ENCODE peak calls at places on chromosomes 3 and 15, in six cellular contexts. X is tibial nerve, G is IMR-90, N is iPS DF 6.9, C is body of pancreas, D is fibroblast of lung. Q is an unnamed sample. For H3K4me1, the result is how much of the 10 kb centered on the place peaks cover.

GRCh38 chr3:123244128-123244527 is 42.4 kb downstream of the SEC22A start:
- DNase-seq in X (no peak), G (no peak), N (no peak), C (peak), D (no peak), Q (no peak)

GRCh38 chr3:175422744-175423143 is 563.6 kb downstream of the NAALADL2 start:
- DNase-seq in X (no peak), G (no peak), N (no peak), C (no peak), D (no peak), Q (no peak)

GRCh38 chr3:25428003-25428861 is at the start of gene RARB:
- DNase-seq in X (peak), G (peak), N (no peak), C (peak), D (peak), Q (peak)

GRCh38 chr3:30299674-30300423 is 306.6 kb upstream of the TGFBR2 start:
- DNase-seq in X (no peak), G (peak), N (no peak), C (no peak), D (no peak), Q (peak)

GRCh38 chr3:4978966-4979400 is 254 bp upstream of the BHLHE40 start:
- DNase-seq in X (peak), G (peak), N (no peak), C (peak), D (peak), Q (peak)

GRCh38 chr3:134251731-134252391 is 1.2 kb upstream of the RYK start:
- DNase-seq in X (no peak), G (no peak), N (no peak), C (no peak), D (no peak), Q (no peak)

GRCh38 chr3:29279830-29280229 is 1.0 kb upstream of the RBMS3 start:
- DNase-seq in X (no peak), G (peak), N (no peak), C (no peak), D (peak), Q (no peak)

GRCh38 chr3:122132949-122133540 is 50.4 kb upstream of the CASR start:
- DNase-seq in X (no peak), G (no peak), N (no peak), C (peak), D (no peak), Q (no peak)

GRCh38 chr3:185724761-185725160 is 100.1 kb downstream of the IGF2BP2 start:
- DNase-seq in X (no peak), G (peak), N (no peak), C (no peak), D (peak), Q (no peak)

GRCh38 chr3:151579571-151580270 is 118.9 kb upstream of the IGSF10 start:
- DNase-seq in X (no peak), G (no peak), N (no peak), C (peak), D (peak), Q (no peak)

GRCh38 chr3:18556001-18556408 is 130.9 kb upstream of the SATB1 start:
- DNase-seq in X (no peak), G (no peak), N (no peak), C (no peak), D (no peak), Q (no peak)

GRCh38 chr3:195260286-195260905 is 10.6 kb downstream of the XXYLT1 start:
- DNase-seq in X (no peak), G (no peak), N (no peak), C (peak), D (no peak), Q (peak)

GRCh38 chr3:46866720-46867549 is 3.7 kb upstream of the MYL3 start:
- DNase-seq in X (peak), G (peak), N (no peak), C (peak), D (peak), Q (peak)

GRCh38 chr3:141345951-141346817 is 22.1 kb upstream of the ZBTB38 start:
- DNase-seq in X (no peak), G (no peak), N (no peak), C (no peak), D (peak), Q (peak)

GRCh38 chr3:38645601-38646000 is 3.9 kb downstream of the SCN5A start:
- DNase-seq in X (no peak), G (no peak), N (no peak), C (no peak), D (no peak), Q (no peak)

GRCh38 chr3:171822707-171823106 is 12.4 kb upstream of the PLD1 start:
- DNase-seq in X (no peak), G (no peak), N (no peak), C (no peak), D (no peak), Q (no peak)

GRCh38 chr3:15847239-15847638 is 49.5 kb upstream of the ANKRD28 start:
- DNase-seq in X (no peak), G (no peak), N (no peak), C (no peak), D (no peak), Q (no peak)

GRCh38 chr3:64223809-64224570 is 1.3 kb downstream of the PRICKLE2 start:
- DNase-seq in X (no peak), G (peak), N (no peak), C (peak), D (peak), Q (no peak)

GRCh38 chr3:194139977-194140351 is 4.0 kb downstream of the HES1 start:
- DNase-seq in X (no peak), G (peak), N (no peak), C (no peak), D (no peak), Q (no peak)

GRCh38 chr15:71275098-71275497 is 159.8 kb downstream of the THSD4 start:
- DNase-seq in X (no peak), G (peak), N (no peak), C (no peak), D (peak), Q (peak)

GRCh38 chr3:150300847-150301517 is 107.1 kb upstream of the TSC22D2 start:
- DNase-seq in X (no peak), G (peak), N (no peak), C (no peak), D (no peak), Q (peak)

GRCh38 chr3:24088782-24089181 is 143.7 kb downstream of the NR1D2 start:
- DNase-seq in X (no peak), G (peak), N (no peak), C (no peak), D (peak), Q (peak)

GRCh38 chr15:22786868-22787698 is 639 bp downstream of the NIPA1 start:
- DNase-seq in X (no peak), G (no peak), N (no peak), C (peak), D (peak), Q (peak)

GRCh38 chr15:35738370-35738769 is 192.4 kb upstream of the DPH6 start:
- DNase-seq in X (no peak), G (peak), N (no peak), C (no peak), D (peak), Q (no peak)

GRCh38 chr15:52289629-52290081 is 5.9 kb downstream of the MYO5C start:
- DNase-seq in X (no peak), G (no peak), N (no peak), C (no peak), D (no peak), Q (peak)

GRCh38 chr3:138686771-138687221 is 78.2 kb downstream of the FAIM start:
- DNase-seq in X (no peak), G (peak), N (no peak), C (peak), D (peak), Q (no peak)

GRCh38 chr15:81038975-81039607 is 38.4 kb downstream of the TLNRD1 start:
- DNase-seq in X (no peak), G (no peak), N (no peak), C (peak), D (no peak), Q (peak)

GRCh38 chr3:36669763-36670162 is 94.6 kb downstream of the DCLK3 start:
- DNase-seq in X (no peak), G (no peak), N (no peak), C (no peak), D (no peak), Q (no peak)

GRCh38 chr3:113531826-113532697 is at the start of gene SIDT1:
- DNase-seq in X (no peak), G (no peak), N (no peak), C (peak), D (no peak), Q (peak)

GRCh38 chr3:146770301-146770700 is 165.2 kb upstream of the PLSCR5 start:
- DNase-seq in X (no peak), G (no peak), N (no peak), C (no peak), D (no peak), Q (no peak)

GRCh38 chr3:103056953-103057450 is 622.2 kb downstream of the ZPLD1 start:
- DNase-seq in X (no peak), G (no peak), N (no peak), C (no peak), D (no peak), Q (no peak)

GRCh38 chr15:71780349-71780976 is 29.9 kb upstream of the NR2E3 start:
- DNase-seq in X (no peak), G (peak), N (peak), C (peak), D (peak), Q (peak)

GRCh38 chr15:91965501-91966180 is 112.1 kb downstream of the SLCO3A1 start:
- DNase-seq in X (no peak), G (peak), N (no peak), C (no peak), D (peak), Q (no peak)

GRCh38 chr3:112774293-112774926 is 72.3 kb downstream of the CD200R1L start:
- DNase-seq in X (no peak), G (peak), N (no peak), C (no peak), D (peak), Q (peak)

GRCh38 chr15:93121994-93122910 is 33.2 kb upstream of the RGMA start:
- DNase-seq in X (no peak), G (no peak), N (no peak), C (peak), D (no peak), Q (no peak)

GRCh38 chr3:177102526-177102925 is 94.8 kb downstream of the TBL1XR1 start:
- DNase-seq in X (no peak), G (peak), N (no peak), C (no peak), D (no peak), Q (no peak)

GRCh38 chr15:47506543-47507090 is 210.7 kb upstream of the SEMA6D start:
- DNase-seq in X (no peak), G (no peak), N (no peak), C (no peak), D (no peak), Q (no peak)

GRCh38 chr3:23079976-23080375 is 123.2 kb upstream of the UBE2E2 start:
- DNase-seq in X (no peak), G (no peak), N (no peak), C (peak), D (peak), Q (peak)

GRCh38 chr3:45693941-45694521 is 4.8 kb downstream of the SACM1L start:
- DNase-seq in X (no peak), G (no peak), N (no peak), C (no peak), D (no peak), Q (peak)
- H3K4me3 ChIP-seq in X (no peak), G (no peak), N (no peak), C (no peak), D (no peak), Q (no peak)

DNA sequence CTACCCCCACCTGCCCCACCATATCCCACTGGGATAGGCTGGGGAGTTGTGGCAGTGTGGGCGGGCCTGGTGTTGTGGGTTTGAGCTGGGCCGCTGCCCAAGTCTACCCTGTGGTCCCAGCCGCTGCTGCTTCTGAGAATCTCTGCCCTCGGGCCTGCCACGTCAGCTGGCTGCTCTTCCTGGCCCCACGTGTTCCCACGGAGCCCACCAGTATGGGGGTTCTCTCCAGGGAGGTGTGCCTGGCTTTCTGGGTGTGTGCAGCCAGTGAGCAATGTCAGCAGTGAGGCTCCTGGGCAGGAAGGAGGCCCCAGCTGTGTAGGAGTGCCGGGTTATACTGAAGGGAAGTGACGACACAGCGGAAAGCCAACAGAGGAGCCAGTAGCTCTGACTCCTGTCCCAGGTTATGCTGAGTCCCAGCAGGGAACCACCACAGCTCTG is 10.5 kb downstream of the GNAI2 start:
- DNase-seq in X (no peak), G (peak), N (no peak), C (peak), D (peak), Q (peak)
- H3K4me1 ChIP-seq in X (half or more), G (half or more), N (under half), C (under half), D (half or more), Q (under half)

DNA sequence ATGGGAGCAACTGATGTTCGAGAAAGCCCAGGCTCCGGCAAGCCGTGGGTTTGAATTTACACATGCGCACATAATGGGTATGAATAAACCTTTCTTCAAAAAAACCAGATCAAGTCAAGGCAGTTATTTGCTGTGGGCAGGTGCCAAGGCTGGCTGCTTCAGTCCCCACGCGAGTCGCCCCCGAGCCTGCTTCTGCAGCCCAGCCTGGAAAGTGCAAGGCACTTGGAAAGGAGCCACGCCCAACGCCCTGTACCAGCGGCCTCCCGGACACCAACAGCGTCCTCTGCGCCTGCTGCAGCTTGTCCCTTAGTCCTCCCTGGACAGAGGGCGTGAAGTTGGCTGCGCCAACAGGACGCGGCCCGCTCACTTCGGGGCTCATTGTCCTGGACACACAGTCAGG is 68.9 kb downstream of the KLF15 start:
- DNase-seq in X (peak), G (no peak), N (no peak), C (peak), D (no peak), Q (no peak)
- H3K4me3 ChIP-seq in X (peak), G (no peak), N (peak), C (no peak), D (no peak), Q (no peak)

DNA sequence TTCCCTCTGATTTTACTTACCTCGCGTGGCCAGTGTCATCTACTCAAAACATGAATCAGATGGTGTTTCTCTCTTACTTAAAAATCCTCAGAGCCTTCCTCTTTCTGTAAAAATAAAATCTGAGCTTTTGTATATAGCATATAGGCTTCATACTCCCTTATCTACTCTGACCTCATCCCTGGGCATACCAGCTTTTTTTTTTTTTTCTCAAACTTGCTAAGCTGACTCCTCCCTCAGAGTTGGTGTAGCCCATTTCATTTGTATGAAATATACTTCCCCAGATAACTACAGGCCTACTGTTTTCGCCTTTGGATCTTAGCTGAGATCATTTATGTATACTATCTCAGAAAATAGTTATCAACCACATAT is 648.9 kb upstream of the ALCAM start:
- DNase-seq in X (no peak), G (peak), N (no peak), C (no peak), D (peak), Q (no peak)
- H3K4me1 ChIP-seq in X (under half), G (under half), N (under half), C (under half), D (under half), Q (under half)

GRCh38 chr15:100880139-100880896 is 687 bp downstream of the ALDH1A3 start:
- DNase-seq in X (no peak), G (no peak), N (no peak), C (no peak), D (no peak), Q (no peak)
- H3K4me3 ChIP-seq in X (peak), G (peak), N (peak), C (peak), D (peak), Q (peak)

DNA sequence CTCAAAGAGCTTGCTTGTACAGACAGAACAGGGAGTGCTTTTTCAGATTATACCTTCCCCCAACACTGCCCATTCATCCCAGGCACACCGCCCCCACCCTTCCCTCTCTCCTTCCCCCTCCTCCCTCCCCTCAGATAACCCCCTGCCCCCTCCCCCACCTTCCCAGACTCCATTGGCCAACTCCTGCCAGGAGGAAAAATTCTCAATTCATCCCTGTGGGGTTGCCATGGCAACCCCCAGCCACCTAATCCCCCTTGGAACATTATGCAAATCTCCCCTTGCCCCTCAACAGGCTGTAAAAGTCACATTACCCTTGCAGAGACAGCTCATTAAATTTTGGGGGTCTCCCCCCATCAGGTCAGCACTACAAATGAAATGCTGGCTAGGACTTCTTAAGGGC is 14.3 kb downstream of the TLE3 start:
- DNase-seq in X (no peak), G (no peak), N (no peak), C (no peak), D (no peak), Q (no peak)
- H3K4me1 ChIP-seq in X (under half), G (under half), N (under half), C (under half), D (under half), Q (under half)

GRCh38 chr15:55739641-55740040 is 3.3 kb downstream of the PRTG start:
- DNase-seq in X (no peak), G (no peak), N (no peak), C (no peak), D (no peak), Q (no peak)
- H3K4me3 ChIP-seq in X (no peak), G (no peak), N (no peak), C (no peak), D (no peak), Q (no peak)

GRCh38 chr3:61257148-61257547 is 5.9 kb upstream of the FHIT start:
- DNase-seq in X (no peak), G (no peak), N (no peak), C (no peak), D (no peak), Q (no peak)
- H3K4me1 ChIP-seq in X (under half), G (under half), N (under half), C (under half), D (under half), Q (under half)

Q was measured in small intestine.